ENCODE peak calls at places on chromosomes 13 and 19, in nine cellular contexts. R, G, S, Z, A, Q, P, K and N are unnamed samples.

GRCh38 chr13:44629465-44630183 is 53.5 kb upstream of the TSC22D1 start:
- DNase-seq in R (no peak), G (no peak), S (no peak), Z (no peak), A (no peak), Q (no peak), P (no peak), K (no peak), N (no peak)

GRCh38 chr19:10858204-10858828 is 10.1 kb downstream of the C19orf38 start:
- DNase-seq in R (no peak), G (peak; percentile 53), S (no peak), Z (no peak), A (no peak), Q (no peak), P (no peak), K (no peak), N (peak; percentile 77)

GRCh38 chr19:2549701-2550191 is 73.8 kb downstream of the GADD45B start:
- DNase-seq in R (no peak), G (no peak), S (no peak), Z (peak; percentile 80), A (no peak), Q (peak; percentile 83), P (peak; percentile 58), K (peak; percentile 58), N (no peak)

GRCh38 chr19:31300406-31300805 is 48.8 kb downstream of the TSHZ3 start:
- DNase-seq in R (no peak), G (no peak), S (no peak), Z (no peak), A (no peak), Q (no peak), P (no peak), K (no peak), N (no peak)

GRCh38 chr19:39138221-39139211 is 12.9 kb downstream of the PAK4 start:
- DNase-seq in R (no peak), G (no peak), S (no peak), Z (no peak), A (no peak), Q (no peak), P (no peak), K (no peak), N (no peak)

GRCh38 chr13:74562381-74562780 is 428.2 kb upstream of the KLF12 start:
- DNase-seq in R (no peak), G (no peak), S (no peak), Z (no peak), A (no peak), Q (no peak), P (no peak), K (no peak), N (no peak)

GRCh38 chr19:18167975-18168645 is 5.5 kb upstream of the IFI30 start:
- DNase-seq in R (peak; percentile 92), G (peak; percentile 67), S (peak; percentile 81), Z (no peak), A (peak; percentile 91), Q (peak; percentile 82), P (no peak), K (no peak), N (peak; percentile 80)

GRCh38 chr13:99083976-99084375 is 106.1 kb upstream of the DOCK9 start:
- DNase-seq in R (no peak), G (no peak), S (no peak), Z (no peak), A (no peak), Q (no peak), P (no peak), K (no peak), N (no peak)

GRCh38 chr13:27353653-27354052 is 70.8 kb upstream of the GTF3A start:
- DNase-seq in R (no peak), G (no peak), S (no peak), Z (no peak), A (no peak), Q (no peak), P (no peak), K (no peak), N (no peak)

GRCh38 chr13:24228852-24229458 is 68.4 kb downstream of the SPATA13 start:
- DNase-seq in R (no peak), G (peak; percentile 54), S (peak; percentile 34), Z (peak; percentile 33), A (peak; percentile 9), Q (peak; percentile 74), P (peak; percentile 59), K (no peak), N (peak; percentile 71)

GRCh38 chr19:17972230-17972629 is 5.3 kb downstream of the KCNN1 start:
- DNase-seq in R (no peak), G (no peak), S (no peak), Z (no peak), A (no peak), Q (no peak), P (no peak), K (no peak), N (no peak)

GRCh38 chr19:5719274-5719960 is 529 bp downstream of the LONP1 start:
- DNase-seq in R (no peak), G (peak; percentile 52), S (no peak), Z (no peak), A (no peak), Q (peak; percentile 61), P (no peak), K (no peak), N (peak; percentile 68)

GRCh38 chr19:35267818-35268545 is 780 bp upstream of the USF2 start:
- DNase-seq in R (peak; percentile 97), G (peak; percentile 80), S (peak; percentile 99), Z (peak; percentile 82), A (peak; percentile 95), Q (peak; percentile 87), P (peak; percentile 78), K (peak; percentile 79), N (peak; percentile 94)

GRCh38 chr19:35264281-35265125 is 4.3 kb upstream of the USF2 start:
- DNase-seq in R (no peak), G (no peak), S (no peak), Z (no peak), A (no peak), Q (peak; percentile 41), P (no peak), K (peak; percentile 11), N (no peak)

GRCh38 chr19:35266149-35266903 is 2.4 kb upstream of the USF2 start:
- DNase-seq in R (no peak), G (no peak), S (no peak), Z (no peak), A (no peak), Q (peak; percentile 47), P (peak; percentile 51), K (peak; percentile 18), N (no peak)

GRCh38 chr19:35266904-35267817 is 1.6 kb upstream of the USF2 start:
- DNase-seq in R (no peak), G (peak; percentile 65), S (peak; percentile 82), Z (peak; percentile 69), A (no peak), Q (peak; percentile 73), P (peak; percentile 70), K (peak; percentile 66), N (peak; percentile 69)

DNA sequence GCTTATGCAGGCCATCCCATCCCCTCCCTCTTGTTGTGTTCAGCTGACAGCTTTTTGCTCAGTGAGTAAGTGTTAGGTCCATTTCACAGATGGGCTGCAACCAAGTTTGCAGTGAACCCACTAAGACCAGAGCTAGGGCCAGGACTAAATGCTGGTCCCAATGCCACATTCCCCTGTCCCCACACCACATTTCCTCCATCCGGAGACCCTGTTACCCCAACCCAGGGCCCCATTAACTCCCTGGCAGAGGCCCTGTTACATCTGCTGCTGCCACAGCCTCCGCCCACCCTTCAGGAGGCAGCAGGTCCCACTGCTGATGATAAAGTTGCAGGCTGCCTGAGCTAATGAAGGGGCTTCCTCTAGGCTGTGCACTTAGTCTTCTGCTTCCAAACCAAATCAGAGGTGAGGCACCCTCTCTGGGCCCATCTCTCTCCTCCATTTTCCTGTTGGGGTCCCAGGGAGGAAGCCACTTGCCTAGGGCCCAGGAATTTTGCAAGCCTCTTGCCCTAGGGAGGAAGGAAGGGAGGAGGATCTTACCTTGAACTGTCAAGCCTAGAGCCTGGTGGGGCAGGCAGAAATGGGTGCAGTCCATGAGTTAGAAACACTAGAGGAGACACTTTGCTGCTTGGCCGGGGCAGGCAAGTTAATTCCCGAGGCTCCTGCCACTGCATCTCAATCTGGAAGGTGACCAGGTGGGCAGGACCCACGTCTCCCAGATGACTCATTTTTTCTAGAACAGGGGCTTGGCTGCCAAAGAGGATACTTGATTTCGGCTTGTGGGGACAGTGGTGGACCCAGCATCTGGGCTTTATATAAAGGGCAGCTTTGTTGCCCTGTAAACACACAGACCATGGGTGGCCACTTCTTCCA is 3.4 kb upstream of the USF2 start:
- DNase-seq in R (no peak), G (no peak), S (no peak), Z (no peak), A (no peak), Q (peak; percentile 46), P (no peak), K (peak; percentile 23), N (no peak)
- TF ChIP-seq POLR2A in R (no peak), G (peak; percentile 24), S (no peak), Z (no peak), A (no peak), Q (no peak), P (no peak), K (no peak), N (no peak)

GRCh38 chr13:40247845-40248244 is 418.6 kb downstream of the FOXO1 start:
- DNase-seq in R (no peak), G (no peak), S (no peak), Z (no peak), A (no peak), Q (no peak), P (no peak), K (no peak), N (no peak)
- TF ChIP-seq POLR2A in R (no peak), G (no peak), S (no peak), Z (no peak), A (no peak), Q (no peak), P (no peak), K (no peak), N (no peak)

GRCh38 chr19:48660854-48661731 is 11.7 kb downstream of the NTN5 start:
- DNase-seq in R (peak; percentile 95), G (peak; percentile 95), S (peak; percentile 91), Z (peak; percentile 92), A (peak; percentile 80), Q (peak; percentile 93), P (peak; percentile 85), K (peak; percentile 88), N (peak; percentile 86)

GRCh38 chr19:48661746-48662145 is 11.1 kb downstream of the NTN5 start:
- DNase-seq in R (no peak), G (no peak), S (no peak), Z (no peak), A (no peak), Q (no peak), P (no peak), K (no peak), N (no peak)

GRCh38 chr19:48658483-48658882 is 12.5 kb upstream of the CA11 start:
- DNase-seq in R (no peak), G (no peak), S (no peak), Z (no peak), A (no peak), Q (no peak), P (no peak), K (no peak), N (no peak)

GRCh38 chr19:48656840-48657474 is 11.0 kb upstream of the CA11 start:
- DNase-seq in R (no peak), G (no peak), S (no peak), Z (no peak), A (peak; percentile 65), Q (peak; percentile 59), P (no peak), K (no peak), N (no peak)

GRCh38 chr19:48659768-48660167 is 13.0 kb downstream of the NTN5 start:
- DNase-seq in R (no peak), G (no peak), S (no peak), Z (no peak), A (no peak), Q (no peak), P (no peak), K (no peak), N (no peak)
- TF ChIP-seq POLR2A in R (no peak), G (no peak), S (no peak), Z (no peak), A (no peak), Q (no peak), P (no peak), K (no peak), N (no peak)

GRCh38 chr13:54627973-54628372 is 1599.4 kb downstream of the OLFM4 start:
- DNase-seq in R (no peak), G (no peak), S (no peak), Z (no peak), A (no peak), Q (no peak), P (no peak), K (no peak), N (no peak)
- TF ChIP-seq POLR2A in R (no peak), G (no peak), S (no peak), Z (no peak), A (no peak), Q (no peak), P (no peak), K (no peak), N (no peak)